ENCODE peak calls at places on chromosome 22, in ten cellular contexts. One of them, this sample, is unnamed.

GRCh38 chr22:30783021-30783420 is 88.3 kb downstream of the OSBP2 start:
- DNase-seq in nephron progenitor cell: no peak
- DNase-seq in HCT116: no peak
- DNase-seq in H9: no peak
- DNase-seq in neural crest cell: no peak
- DNase-seq in sigmoid colon: no peak
- DNase-seq in K562: no peak
- DNase-seq in left lung: no peak
- DNase-seq in pancreas: no peak
- DNase-seq in PC-9: peak
- DNase-seq in this sample: no peak

GRCh38 chr22:19709063-19709769 is 5.1 kb upstream of the SEPTIN5 start:
- DNase-seq in nephron progenitor cell: peak
- DNase-seq in HCT116: no peak
- DNase-seq in H9: peak
- DNase-seq in neural crest cell: no peak
- DNase-seq in sigmoid colon: peak
- DNase-seq in K562: peak
- DNase-seq in left lung: no peak
- DNase-seq in pancreas: no peak
- DNase-seq in PC-9: no peak
- DNase-seq in this sample: no peak

GRCh38 chr22:35756722-35757121 is 39.0 kb downstream of the APOL5 start:
- DNase-seq in nephron progenitor cell: no peak
- DNase-seq in HCT116: no peak
- DNase-seq in H9: no peak
- DNase-seq in neural crest cell: no peak
- DNase-seq in sigmoid colon: no peak
- DNase-seq in K562: no peak
- DNase-seq in left lung: no peak
- DNase-seq in pancreas: no peak
- DNase-seq in PC-9: no peak
- DNase-seq in this sample: no peak

GRCh38 chr22:41177626-41178424 is 27.3 kb upstream of the L3MBTL2 start:
- DNase-seq in nephron progenitor cell: no peak
- DNase-seq in HCT116: no peak
- DNase-seq in H9: no peak
- DNase-seq in neural crest cell: no peak
- DNase-seq in sigmoid colon: no peak
- DNase-seq in K562: no peak
- DNase-seq in left lung: no peak
- DNase-seq in pancreas: no peak
- DNase-seq in PC-9: no peak
- DNase-seq in this sample: peak

GRCh38 chr22:17334054-17334453 is 35.2 kb upstream of the CECR2 start:
- DNase-seq in nephron progenitor cell: no peak
- DNase-seq in HCT116: no peak
- DNase-seq in H9: no peak
- DNase-seq in neural crest cell: no peak
- DNase-seq in sigmoid colon: no peak
- DNase-seq in K562: no peak
- DNase-seq in left lung: no peak
- DNase-seq in pancreas: no peak
- DNase-seq in PC-9: no peak
- DNase-seq in this sample: no peak

GRCh38 chr22:42070517-42071422 is at the start of gene NAGA:
- DNase-seq in nephron progenitor cell: peak
- DNase-seq in HCT116: peak
- DNase-seq in H9: peak
- DNase-seq in neural crest cell: peak
- DNase-seq in sigmoid colon: peak
- DNase-seq in K562: peak
- DNase-seq in left lung: peak
- DNase-seq in pancreas: peak
- DNase-seq in PC-9: peak
- DNase-seq in this sample: peak

GRCh38 chr22:20239951-20240773 is 28.0 kb downstream of the RTN4R start:
- DNase-seq in nephron progenitor cell: peak
- DNase-seq in HCT116: no peak
- DNase-seq in H9: no peak
- DNase-seq in neural crest cell: peak
- DNase-seq in sigmoid colon: no peak
- DNase-seq in K562: peak
- DNase-seq in left lung: no peak
- DNase-seq in pancreas: no peak
- DNase-seq in PC-9: no peak
- DNase-seq in this sample: no peak

GRCh38 chr22:43113516-43114251 is 3.1 kb downstream of the BIK start:
- DNase-seq in nephron progenitor cell: no peak
- DNase-seq in HCT116: no peak
- DNase-seq in H9: no peak
- DNase-seq in neural crest cell: no peak
- DNase-seq in sigmoid colon: no peak
- DNase-seq in K562: no peak
- DNase-seq in left lung: no peak
- DNase-seq in pancreas: peak
- DNase-seq in PC-9: no peak
- DNase-seq in this sample: no peak

GRCh38 chr22:36659762-36660509 is 43.6 kb downstream of the CACNG2 start:
- DNase-seq in nephron progenitor cell: no peak
- DNase-seq in HCT116: peak
- DNase-seq in H9: no peak
- DNase-seq in neural crest cell: no peak
- DNase-seq in sigmoid colon: peak
- DNase-seq in K562: peak
- DNase-seq in left lung: peak
- DNase-seq in pancreas: peak
- DNase-seq in PC-9: peak
- DNase-seq in this sample: peak

GRCh38 chr22:23753371-23753770 is 854 bp downstream of the VPREB3 start:
- DNase-seq in nephron progenitor cell: no peak
- DNase-seq in HCT116: no peak
- DNase-seq in H9: no peak
- DNase-seq in neural crest cell: no peak
- DNase-seq in sigmoid colon: no peak
- DNase-seq in K562: no peak
- DNase-seq in left lung: no peak
- DNase-seq in pancreas: no peak
- DNase-seq in PC-9: no peak
- DNase-seq in this sample: no peak

GRCh38 chr22:24076091-24076867 is 65.2 kb downstream of the CABIN1 start:
- DNase-seq in nephron progenitor cell: no peak
- DNase-seq in HCT116: no peak
- DNase-seq in H9: no peak
- DNase-seq in neural crest cell: no peak
- DNase-seq in sigmoid colon: peak
- DNase-seq in K562: no peak
- DNase-seq in left lung: no peak
- DNase-seq in pancreas: no peak
- DNase-seq in PC-9: no peak
- DNase-seq in this sample: no peak

GRCh38 chr22:36405671-36406070 is 17.9 kb upstream of the MYH9 start:
- DNase-seq in nephron progenitor cell: no peak
- DNase-seq in HCT116: no peak
- DNase-seq in H9: no peak
- DNase-seq in neural crest cell: no peak
- DNase-seq in sigmoid colon: no peak
- DNase-seq in K562: no peak
- DNase-seq in left lung: peak
- DNase-seq in pancreas: no peak
- DNase-seq in PC-9: peak
- DNase-seq in this sample: no peak

GRCh38 chr22:28759861-28760560 is 12.5 kb upstream of the CCDC117 start:
- DNase-seq in nephron progenitor cell: no peak
- DNase-seq in HCT116: no peak
- DNase-seq in H9: peak
- DNase-seq in neural crest cell: no peak
- DNase-seq in sigmoid colon: no peak
- DNase-seq in K562: no peak
- DNase-seq in left lung: no peak
- DNase-seq in pancreas: no peak
- DNase-seq in PC-9: no peak
- DNase-seq in this sample: no peak

GRCh38 chr22:32205974-32206773 is 1.3 kb upstream of the RFPL2 start:
- DNase-seq in nephron progenitor cell: peak
- DNase-seq in HCT116: no peak
- DNase-seq in H9: peak
- DNase-seq in neural crest cell: peak
- DNase-seq in sigmoid colon: no peak
- DNase-seq in K562: no peak
- DNase-seq in left lung: no peak
- DNase-seq in pancreas: no peak
- DNase-seq in PC-9: no peak
- DNase-seq in this sample: no peak

GRCh38 chr22:36955691-36956090 is 42.3 kb downstream of the CSF2RB start:
- DNase-seq in nephron progenitor cell: no peak
- DNase-seq in HCT116: no peak
- DNase-seq in H9: no peak
- DNase-seq in neural crest cell: no peak
- DNase-seq in sigmoid colon: no peak
- DNase-seq in K562: no peak
- DNase-seq in left lung: no peak
- DNase-seq in pancreas: no peak
- DNase-seq in PC-9: no peak
- DNase-seq in this sample: no peak

GRCh38 chr22:29729161-29729560 is 9.4 kb downstream of the CABP7 start:
- DNase-seq in nephron progenitor cell: no peak
- DNase-seq in HCT116: no peak
- DNase-seq in H9: no peak
- DNase-seq in neural crest cell: no peak
- DNase-seq in sigmoid colon: no peak
- DNase-seq in K562: no peak
- DNase-seq in left lung: no peak
- DNase-seq in pancreas: no peak
- DNase-seq in PC-9: no peak
- DNase-seq in this sample: no peak

DNA sequence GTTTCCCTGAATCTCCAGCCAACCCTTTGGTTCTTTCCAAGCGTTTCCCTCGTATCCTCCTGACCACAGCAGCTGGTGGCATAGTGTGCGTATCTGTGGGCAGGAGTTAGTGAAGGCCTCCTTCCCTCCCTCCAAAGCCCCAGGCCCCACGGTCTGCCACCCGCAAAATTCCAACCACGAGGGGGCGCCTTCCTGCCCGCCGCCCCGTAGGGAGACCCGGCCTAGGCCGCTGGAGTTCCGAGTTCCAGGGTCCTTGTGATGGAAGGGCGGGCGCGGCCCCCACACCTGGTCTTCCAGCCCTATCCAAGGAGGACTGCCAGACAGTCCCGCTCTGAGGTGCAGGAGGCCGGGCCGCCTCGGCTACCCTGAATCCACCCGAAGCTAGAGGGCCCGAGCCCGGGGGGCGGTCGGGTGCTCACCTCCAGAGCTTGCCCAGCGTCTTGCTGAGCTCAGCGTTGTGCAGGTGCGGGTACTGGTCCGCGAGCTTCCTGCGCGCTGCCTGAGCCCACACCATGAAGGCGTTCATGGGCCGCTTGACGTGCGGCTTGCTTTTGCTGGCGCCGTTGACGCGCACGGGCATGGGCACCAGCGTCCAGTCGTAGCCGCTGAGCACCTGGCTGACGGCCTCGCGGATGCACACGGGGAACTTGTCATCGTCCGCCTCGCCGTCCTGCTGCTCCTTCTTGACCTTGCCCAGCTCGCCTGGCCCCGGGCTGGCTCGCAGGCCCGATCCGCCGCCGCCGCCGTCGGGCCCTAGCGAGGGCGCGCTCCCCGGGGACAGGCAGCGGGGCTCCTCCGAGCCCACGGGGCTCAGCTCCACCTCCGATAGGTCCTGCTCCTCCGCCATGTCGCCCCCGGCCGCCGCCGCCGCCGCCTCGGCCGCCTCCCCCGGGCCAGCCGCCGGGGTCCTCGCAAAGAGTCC is 1.2 kb downstream of the SOX10 start:
- DNase-seq in nephron progenitor cell: peak
- DNase-seq in HCT116: no peak
- DNase-seq in H9: peak
- DNase-seq in neural crest cell: peak
- DNase-seq in sigmoid colon: no peak
- DNase-seq in K562: peak
- DNase-seq in left lung: no peak
- DNase-seq in pancreas: no peak
- DNase-seq in PC-9: no peak
- DNase-seq in this sample: no peak
- TF ChIP-seq CTCF in nephron progenitor cell: peak
- TF ChIP-seq CTCF in HCT116: peak
- TF ChIP-seq CTCF in H9: peak
- TF ChIP-seq CTCF in neural crest cell: peak
- TF ChIP-seq CTCF in sigmoid colon: no peak
- TF ChIP-seq CTCF in K562: peak
- TF ChIP-seq CTCF in left lung: no peak
- TF ChIP-seq CTCF in pancreas: no peak
- TF ChIP-seq CTCF in PC-9: no peak
- TF ChIP-seq CTCF in this sample: peak

DNA sequence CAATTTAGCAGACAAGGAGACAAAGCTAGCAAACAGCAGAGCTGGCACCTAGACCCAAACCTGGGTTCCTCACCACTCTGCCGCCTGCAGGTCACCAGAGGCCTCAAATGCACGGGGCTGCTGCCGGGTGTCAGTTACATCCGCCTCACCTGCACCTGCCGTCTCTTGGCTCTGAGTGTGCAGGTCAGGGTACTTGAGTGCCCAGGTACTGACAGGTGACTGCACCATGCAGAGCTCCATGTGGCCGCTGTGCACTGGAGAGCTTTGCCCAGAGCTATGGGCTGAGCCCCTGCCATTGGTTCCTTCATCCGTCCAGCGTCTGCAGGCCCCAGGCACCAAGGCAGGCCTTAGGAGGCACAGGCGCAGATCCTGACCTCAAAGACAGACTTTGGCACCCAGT is 35.0 kb downstream of the PDGFB start:
- DNase-seq in nephron progenitor cell: no peak
- DNase-seq in HCT116: no peak
- DNase-seq in H9: peak
- DNase-seq in neural crest cell: no peak
- DNase-seq in sigmoid colon: peak
- DNase-seq in K562: no peak
- DNase-seq in left lung: peak
- DNase-seq in pancreas: peak
- DNase-seq in PC-9: no peak
- DNase-seq in this sample: no peak
- TF ChIP-seq CTCF in nephron progenitor cell: no peak
- TF ChIP-seq CTCF in HCT116: no peak
- TF ChIP-seq CTCF in H9: peak
- TF ChIP-seq CTCF in neural crest cell: no peak
- TF ChIP-seq CTCF in sigmoid colon: no peak
- TF ChIP-seq CTCF in K562: no peak
- TF ChIP-seq CTCF in left lung: no peak
- TF ChIP-seq CTCF in pancreas: no peak
- TF ChIP-seq CTCF in PC-9: no peak
- TF ChIP-seq CTCF in this sample: no peak

GRCh38 chr22:22144858-22145257 is 99.7 kb upstream of the VPREB1 start:
- DNase-seq in nephron progenitor cell: no peak
- DNase-seq in HCT116: no peak
- DNase-seq in H9: no peak
- DNase-seq in neural crest cell: no peak
- DNase-seq in sigmoid colon: no peak
- DNase-seq in K562: no peak
- DNase-seq in left lung: no peak
- DNase-seq in pancreas: no peak
- DNase-seq in PC-9: no peak
- DNase-seq in this sample: no peak
- TF ChIP-seq CTCF in nephron progenitor cell: no peak
- TF ChIP-seq CTCF in HCT116: peak
- TF ChIP-seq CTCF in H9: peak
- TF ChIP-seq CTCF in neural crest cell: peak
- TF ChIP-seq CTCF in sigmoid colon: no peak
- TF ChIP-seq CTCF in K562: no peak
- TF ChIP-seq CTCF in left lung: no peak
- TF ChIP-seq CTCF in pancreas: no peak
- TF ChIP-seq CTCF in PC-9: no peak
- TF ChIP-seq CTCF in this sample: no peak

GRCh38 chr22:49739138-49739537 is 88.5 kb downstream of the BRD1 start:
- DNase-seq in nephron progenitor cell: no peak
- DNase-seq in HCT116: no peak
- DNase-seq in H9: no peak
- DNase-seq in neural crest cell: no peak
- DNase-seq in sigmoid colon: no peak
- DNase-seq in K562: no peak
- DNase-seq in left lung: no peak
- DNase-seq in pancreas: no peak
- DNase-seq in PC-9: no peak
- DNase-seq in this sample: no peak
- TF ChIP-seq CTCF in nephron progenitor cell: no peak
- TF ChIP-seq CTCF in HCT116: no peak
- TF ChIP-seq CTCF in H9: no peak
- TF ChIP-seq CTCF in neural crest cell: no peak
- TF ChIP-seq CTCF in sigmoid colon: no peak
- TF ChIP-seq CTCF in K562: no peak
- TF ChIP-seq CTCF in left lung: no peak
- TF ChIP-seq CTCF in pancreas: no peak
- TF ChIP-seq CTCF in PC-9: no peak
- TF ChIP-seq CTCF in this sample: no peak

This sample was measured in osteocyte.